ENCODE peak calls at places on chromosomes 5 and 9, in seven cellular contexts. D is aorta; A is left lung; J is uterus; M is CD8-positive, alpha-beta memory T cell; C is mesendoderm; X is CD8-positive, alpha-beta T cell. K is an unnamed sample.

GRCh38 chr9:127423591-127423933 is 620 bp upstream of the ZNF79 start:
- DNase-seq in J (no peak), M (no peak), X (no peak), A (no peak), C (no peak), D (no peak), K (no peak)

GRCh38 chr5:131328536-131329186 is 64.8 kb downstream of the CDC42SE2 start:
- DNase-seq in X (no peak), A (no peak), C (no peak), M (no peak), J (no peak), D (no peak), K (no peak)

GRCh38 chr9:113771199-113771598 is 104.9 kb upstream of the ZNF618 start:
- DNase-seq in J (no peak), X (no peak), C (no peak), M (no peak), A (no peak), D (no peak), K (no peak)

GRCh38 chr9:114361542-114361941 is 26.2 kb downstream of the AKNA start:
- DNase-seq in C (no peak), D (no peak), X (no peak), M (no peak), J (no peak), A (no peak), K (no peak)

GRCh38 chr9:126017758-126018157 is 270.6 kb downstream of the PBX3 start:
- DNase-seq in D (no peak), M (no peak), J (no peak), C (no peak), X (no peak), A (no peak), K (no peak)

GRCh38 chr5:171269717-171270116 is 39.3 kb upstream of the TLX3 start:
- DNase-seq in J (no peak), M (no peak), X (no peak), A (no peak), D (no peak), C (peak), K (no peak)

GRCh38 chr9:130414081-130414731 is 30.6 kb upstream of the ASS1 start:
- DNase-seq in X (no peak), J (no peak), D (no peak), M (no peak), A (no peak), C (no peak), K (no peak)

GRCh38 chr9:128688501-128689292 is at the start of gene SET:
- DNase-seq in J (peak), D (peak), A (peak), C (peak), X (peak), M (peak), K (peak)

GRCh38 chr9:130189840-130190239 is 17.6 kb downstream of the NCS1 start:
- DNase-seq in D (no peak), M (no peak), X (no peak), C (no peak), A (no peak), J (no peak), K (no peak)

GRCh38 chr5:76960004-76960625 is 7.3 kb downstream of the CRHBP start:
- DNase-seq in M (no peak), J (no peak), D (no peak), A (no peak), X (no peak), C (peak), K (no peak)

GRCh38 chr9:23644326-23644725 is 181.7 kb downstream of the ELAVL2 start:
- DNase-seq in J (no peak), A (no peak), M (no peak), X (no peak), D (no peak), C (no peak), K (no peak)

GRCh38 chr5:177300236-177300880 is 3.2 kb downstream of the RAB24 start:
- DNase-seq in X (peak), J (peak), D (peak), A (peak), C (peak), M (peak), K (no peak)

GRCh38 chr5:129460951-129461815 is 1.1 kb downstream of the ADAMTS19 start:
- DNase-seq in C (peak), M (no peak), X (no peak), J (peak), A (no peak), D (peak), K (peak)

GRCh38 chr5:91189480-91190332 is 193.4 kb downstream of the ARRDC3 start:
- DNase-seq in C (peak), X (no peak), M (no peak), A (no peak), D (peak), J (peak), K (no peak)

DNA sequence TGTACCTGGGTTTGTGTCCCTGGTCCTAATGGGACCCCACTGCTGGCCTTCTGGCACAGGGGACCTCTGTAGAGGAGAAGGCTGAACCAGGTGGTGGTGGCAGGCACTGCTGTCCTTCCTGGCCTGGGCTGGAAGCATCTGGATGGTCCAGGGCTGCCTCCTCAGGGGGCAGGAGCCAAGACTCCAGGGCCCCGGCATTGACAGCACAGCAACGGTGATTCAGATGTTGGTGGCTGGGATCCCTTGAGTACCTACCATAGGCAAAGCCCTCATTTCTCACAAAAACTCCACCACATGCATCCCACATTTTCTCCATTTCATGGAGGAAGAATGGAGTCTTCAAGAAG is 15.0 kb downstream of the FGD3 start:
- DNase-seq in M (no peak), J (no peak), A (no peak), X (no peak), C (no peak), D (no peak), K (no peak)
- H3K27ac ChIP-seq in M (no peak), J (no peak), A (no peak), X (peak), C (no peak), D (no peak), K (no peak)

GRCh38 chr9:132988244-132989013 is 9.9 kb downstream of the GFI1B start:
- DNase-seq in A (no peak), M (no peak), X (no peak), D (no peak), C (no peak), J (no peak), K (no peak)

GRCh38 chr9:132991351-132992300 is 13.1 kb downstream of the GFI1B start:
- DNase-seq in M (no peak), C (peak), D (no peak), X (peak), A (no peak), J (no peak), K (no peak)

GRCh38 chr9:132989014-132989310 is 10.5 kb downstream of the GFI1B start:
- DNase-seq in X (no peak), D (no peak), C (no peak), M (no peak), J (no peak), A (no peak), K (no peak)

GRCh38 chr9:132990781-132991180 is 12.3 kb downstream of the GFI1B start:
- DNase-seq in D (no peak), X (no peak), M (no peak), J (no peak), C (no peak), A (no peak), K (no peak)

GRCh38 chr9:132989414-132989996 is 11.0 kb downstream of the GFI1B start:
- DNase-seq in X (no peak), M (no peak), A (no peak), D (no peak), J (no peak), C (no peak), K (no peak)
- H3K27ac ChIP-seq in X (no peak), M (no peak), A (no peak), D (no peak), J (no peak), C (no peak), K (no peak)

GRCh38 chr5:95484421-95484820 is 70.4 kb downstream of the SKIC3 start:
- DNase-seq in A (no peak), J (no peak), X (no peak), C (no peak), M (no peak), D (no peak), K (no peak)
- H3K27ac ChIP-seq in A (no peak), J (no peak), X (no peak), C (no peak), M (no peak), D (no peak), K (no peak)

GRCh38 chr5:95619096-95619495 is 791 bp upstream of the GPR150 start:
- DNase-seq in C (no peak), X (no peak), D (no peak), A (no peak), M (no peak), J (no peak), K (no peak)
- H3K27ac ChIP-seq in C (no peak), X (no peak), D (no peak), A (no peak), M (no peak), J (no peak), K (no peak)